ENCODE peak calls at places on chromosomes 2 and 18, in ten cellular contexts. One of them, this sample, is unnamed.

GRCh38 chr18:75128911-75129716 is 79.8 kb downstream of the PTGR3 start:
- DNase-seq in MM.1S: no peak
- DNase-seq in psoas muscle: no peak
- DNase-seq in IMR-90: no peak
- DNase-seq in upper lobe of right lung: peak
- DNase-seq in WERI-Rb-1: peak
- DNase-seq in thyroid gland: no peak
- DNase-seq in esophagus muscularis mucosa: peak
- DNase-seq in osteoblast: peak
- DNase-seq in suprapubic skin: peak
- DNase-seq in this sample: no peak

GRCh38 chr18:37570336-37570930 is 4.8 kb upstream of the CELF4 start:
- DNase-seq in MM.1S: no peak
- DNase-seq in psoas muscle: no peak
- DNase-seq in IMR-90: no peak
- DNase-seq in upper lobe of right lung: no peak
- DNase-seq in WERI-Rb-1: peak
- DNase-seq in thyroid gland: no peak
- DNase-seq in esophagus muscularis mucosa: no peak
- DNase-seq in osteoblast: no peak
- DNase-seq in suprapubic skin: peak
- DNase-seq in this sample: no peak

GRCh38 chr2:69952336-69953115 is 8.9 kb downstream of the ASPRV1 start:
- DNase-seq in MM.1S: no peak
- DNase-seq in psoas muscle: no peak
- DNase-seq in IMR-90: no peak
- DNase-seq in upper lobe of right lung: no peak
- DNase-seq in WERI-Rb-1: no peak
- DNase-seq in thyroid gland: no peak
- DNase-seq in esophagus muscularis mucosa: no peak
- DNase-seq in osteoblast: no peak
- DNase-seq in suprapubic skin: no peak
- DNase-seq in this sample: no peak

GRCh38 chr2:167719410-167719809 is 528.0 kb downstream of the STK39 start:
- DNase-seq in MM.1S: no peak
- DNase-seq in psoas muscle: no peak
- DNase-seq in IMR-90: no peak
- DNase-seq in upper lobe of right lung: no peak
- DNase-seq in WERI-Rb-1: no peak
- DNase-seq in thyroid gland: no peak
- DNase-seq in esophagus muscularis mucosa: no peak
- DNase-seq in osteoblast: no peak
- DNase-seq in suprapubic skin: no peak
- DNase-seq in this sample: no peak

GRCh38 chr2:148173168-148173567 is 152.3 kb downstream of the MBD5 start:
- DNase-seq in MM.1S: no peak
- DNase-seq in psoas muscle: no peak
- DNase-seq in IMR-90: no peak
- DNase-seq in upper lobe of right lung: no peak
- DNase-seq in WERI-Rb-1: no peak
- DNase-seq in thyroid gland: no peak
- DNase-seq in esophagus muscularis mucosa: no peak
- DNase-seq in osteoblast: no peak
- DNase-seq in suprapubic skin: no peak
- DNase-seq in this sample: no peak

GRCh38 chr2:135409436-135409835 is 121.6 kb downstream of the ZRANB3 start:
- DNase-seq in MM.1S: no peak
- DNase-seq in psoas muscle: no peak
- DNase-seq in IMR-90: no peak
- DNase-seq in upper lobe of right lung: no peak
- DNase-seq in WERI-Rb-1: no peak
- DNase-seq in thyroid gland: no peak
- DNase-seq in esophagus muscularis mucosa: no peak
- DNase-seq in osteoblast: no peak
- DNase-seq in suprapubic skin: no peak
- DNase-seq in this sample: no peak

GRCh38 chr2:238287702-238288649 is at the start of gene PER2:
- DNase-seq in MM.1S: peak
- DNase-seq in psoas muscle: peak
- DNase-seq in IMR-90: peak
- DNase-seq in upper lobe of right lung: peak
- DNase-seq in WERI-Rb-1: peak
- DNase-seq in thyroid gland: peak
- DNase-seq in esophagus muscularis mucosa: no peak
- DNase-seq in osteoblast: peak
- DNase-seq in suprapubic skin: no peak
- DNase-seq in this sample: peak

GRCh38 chr2:219629976-219630695 is 2.7 kb downstream of the SLC4A3 start:
- DNase-seq in MM.1S: no peak
- DNase-seq in psoas muscle: peak
- DNase-seq in IMR-90: no peak
- DNase-seq in upper lobe of right lung: no peak
- DNase-seq in WERI-Rb-1: no peak
- DNase-seq in thyroid gland: no peak
- DNase-seq in esophagus muscularis mucosa: no peak
- DNase-seq in osteoblast: peak
- DNase-seq in suprapubic skin: no peak
- DNase-seq in this sample: peak

GRCh38 chr2:62354771-62355550 is 151.0 kb downstream of the TMEM17 start:
- DNase-seq in MM.1S: no peak
- DNase-seq in psoas muscle: no peak
- DNase-seq in IMR-90: no peak
- DNase-seq in upper lobe of right lung: no peak
- DNase-seq in WERI-Rb-1: no peak
- DNase-seq in thyroid gland: no peak
- DNase-seq in esophagus muscularis mucosa: no peak
- DNase-seq in osteoblast: no peak
- DNase-seq in suprapubic skin: no peak
- DNase-seq in this sample: no peak

GRCh38 chr2:129396980-129397599 is 582.4 kb upstream of the RAB6C start:
- DNase-seq in MM.1S: peak
- DNase-seq in psoas muscle: peak
- DNase-seq in IMR-90: no peak
- DNase-seq in upper lobe of right lung: no peak
- DNase-seq in WERI-Rb-1: peak
- DNase-seq in thyroid gland: peak
- DNase-seq in esophagus muscularis mucosa: no peak
- DNase-seq in osteoblast: no peak
- DNase-seq in suprapubic skin: no peak
- DNase-seq in this sample: peak

GRCh38 chr2:46241344-46241743 is 55.9 kb upstream of the EPAS1 start:
- DNase-seq in MM.1S: no peak
- DNase-seq in psoas muscle: no peak
- DNase-seq in IMR-90: peak
- DNase-seq in upper lobe of right lung: no peak
- DNase-seq in WERI-Rb-1: no peak
- DNase-seq in thyroid gland: no peak
- DNase-seq in esophagus muscularis mucosa: no peak
- DNase-seq in osteoblast: no peak
- DNase-seq in suprapubic skin: no peak
- DNase-seq in this sample: no peak

GRCh38 chr2:52613064-52613463 is 1154.5 kb upstream of the CHAC2 start:
- DNase-seq in MM.1S: no peak
- DNase-seq in psoas muscle: no peak
- DNase-seq in IMR-90: no peak
- DNase-seq in upper lobe of right lung: no peak
- DNase-seq in WERI-Rb-1: peak
- DNase-seq in thyroid gland: no peak
- DNase-seq in esophagus muscularis mucosa: no peak
- DNase-seq in osteoblast: no peak
- DNase-seq in suprapubic skin: no peak
- DNase-seq in this sample: no peak

GRCh38 chr2:45699032-45699658 is 47.7 kb downstream of the PRKCE start:
- DNase-seq in MM.1S: no peak
- DNase-seq in psoas muscle: no peak
- DNase-seq in IMR-90: peak
- DNase-seq in upper lobe of right lung: no peak
- DNase-seq in WERI-Rb-1: peak
- DNase-seq in thyroid gland: no peak
- DNase-seq in esophagus muscularis mucosa: no peak
- DNase-seq in osteoblast: peak
- DNase-seq in suprapubic skin: no peak
- DNase-seq in this sample: no peak

GRCh38 chr18:36451454-36452251 is 154.1 kb downstream of the FHOD3 start:
- DNase-seq in MM.1S: no peak
- DNase-seq in psoas muscle: no peak
- DNase-seq in IMR-90: no peak
- DNase-seq in upper lobe of right lung: no peak
- DNase-seq in WERI-Rb-1: no peak
- DNase-seq in thyroid gland: no peak
- DNase-seq in esophagus muscularis mucosa: peak
- DNase-seq in osteoblast: no peak
- DNase-seq in suprapubic skin: no peak
- DNase-seq in this sample: no peak

GRCh38 chr2:241542278-241542605 is 16.3 kb upstream of the BOK start:
- DNase-seq in MM.1S: no peak
- DNase-seq in psoas muscle: peak
- DNase-seq in IMR-90: no peak
- DNase-seq in upper lobe of right lung: peak
- DNase-seq in WERI-Rb-1: no peak
- DNase-seq in thyroid gland: peak
- DNase-seq in esophagus muscularis mucosa: no peak
- DNase-seq in osteoblast: peak
- DNase-seq in suprapubic skin: no peak
- DNase-seq in this sample: no peak

GRCh38 chr2:173982182-173982714 is 17.1 kb upstream of the SP3 start:
- DNase-seq in MM.1S: no peak
- DNase-seq in psoas muscle: no peak
- DNase-seq in IMR-90: no peak
- DNase-seq in upper lobe of right lung: no peak
- DNase-seq in WERI-Rb-1: no peak
- DNase-seq in thyroid gland: no peak
- DNase-seq in esophagus muscularis mucosa: no peak
- DNase-seq in osteoblast: no peak
- DNase-seq in suprapubic skin: no peak
- DNase-seq in this sample: no peak

GRCh38 chr2:240985881-240986786 is 12.3 kb upstream of the SNED1 start:
- DNase-seq in MM.1S: no peak
- DNase-seq in psoas muscle: peak
- DNase-seq in IMR-90: no peak
- DNase-seq in upper lobe of right lung: no peak
- DNase-seq in WERI-Rb-1: no peak
- DNase-seq in thyroid gland: peak
- DNase-seq in esophagus muscularis mucosa: no peak
- DNase-seq in osteoblast: no peak
- DNase-seq in suprapubic skin: peak
- DNase-seq in this sample: peak

GRCh38 chr2:43943809-43944452 is 51.9 kb downstream of the LRPPRC start:
- DNase-seq in MM.1S: no peak
- DNase-seq in psoas muscle: no peak
- DNase-seq in IMR-90: peak
- DNase-seq in upper lobe of right lung: no peak
- DNase-seq in WERI-Rb-1: no peak
- DNase-seq in thyroid gland: no peak
- DNase-seq in esophagus muscularis mucosa: no peak
- DNase-seq in osteoblast: no peak
- DNase-seq in suprapubic skin: no peak
- DNase-seq in this sample: no peak

GRCh38 chr2:162768646-162769045 is 69.9 kb downstream of the KCNH7 start:
- DNase-seq in MM.1S: no peak
- DNase-seq in psoas muscle: no peak
- DNase-seq in IMR-90: no peak
- DNase-seq in upper lobe of right lung: no peak
- DNase-seq in WERI-Rb-1: no peak
- DNase-seq in thyroid gland: no peak
- DNase-seq in esophagus muscularis mucosa: no peak
- DNase-seq in osteoblast: no peak
- DNase-seq in suprapubic skin: no peak
- DNase-seq in this sample: no peak

GRCh38 chr2:162766092-162766491 is 72.5 kb downstream of the KCNH7 start:
- DNase-seq in MM.1S: no peak
- DNase-seq in psoas muscle: no peak
- DNase-seq in IMR-90: no peak
- DNase-seq in upper lobe of right lung: no peak
- DNase-seq in WERI-Rb-1: no peak
- DNase-seq in thyroid gland: no peak
- DNase-seq in esophagus muscularis mucosa: no peak
- DNase-seq in osteoblast: no peak
- DNase-seq in suprapubic skin: no peak
- DNase-seq in this sample: no peak
- H3K27ac ChIP-seq in MM.1S: no peak
- H3K27ac ChIP-seq in psoas muscle: no peak
- H3K27ac ChIP-seq in IMR-90: no peak
- H3K27ac ChIP-seq in upper lobe of right lung: no peak
- H3K27ac ChIP-seq in WERI-Rb-1: no peak
- H3K27ac ChIP-seq in thyroid gland: no peak
- H3K27ac ChIP-seq in esophagus muscularis mucosa: no peak
- H3K27ac ChIP-seq in osteoblast: no peak
- H3K27ac ChIP-seq in suprapubic skin: no peak
- H3K27ac ChIP-seq in this sample: no peak

GRCh38 chr2:42457011-42457410 is 36.8 kb downstream of the KCNG3 start:
- DNase-seq in MM.1S: no peak
- DNase-seq in psoas muscle: no peak
- DNase-seq in IMR-90: no peak
- DNase-seq in upper lobe of right lung: no peak
- DNase-seq in WERI-Rb-1: no peak
- DNase-seq in thyroid gland: no peak
- DNase-seq in esophagus muscularis mucosa: no peak
- DNase-seq in osteoblast: peak
- DNase-seq in suprapubic skin: no peak
- DNase-seq in this sample: no peak
- TF ChIP-seq CTCF in MM.1S: peak
- TF ChIP-seq CTCF in psoas muscle: no peak
- TF ChIP-seq CTCF in IMR-90: no peak
- TF ChIP-seq CTCF in upper lobe of right lung: no peak
- TF ChIP-seq CTCF in WERI-Rb-1: peak
- TF ChIP-seq CTCF in thyroid gland: no peak
- TF ChIP-seq CTCF in esophagus muscularis mucosa: no peak
- TF ChIP-seq CTCF in osteoblast: no peak
- TF ChIP-seq CTCF in suprapubic skin: no peak
- TF ChIP-seq CTCF in this sample: no peak

GRCh38 chr2:152166633-152167032 is 8.9 kb downstream of the STAM2 start:
- DNase-seq in MM.1S: peak
- DNase-seq in psoas muscle: no peak
- DNase-seq in IMR-90: peak
- DNase-seq in upper lobe of right lung: no peak
- DNase-seq in WERI-Rb-1: no peak
- DNase-seq in thyroid gland: no peak
- DNase-seq in esophagus muscularis mucosa: no peak
- DNase-seq in osteoblast: peak
- DNase-seq in suprapubic skin: no peak
- DNase-seq in this sample: no peak
- H3K4me3 ChIP-seq in MM.1S: peak
- H3K4me3 ChIP-seq in psoas muscle: no peak
- H3K4me3 ChIP-seq in IMR-90: no peak
- H3K4me3 ChIP-seq in upper lobe of right lung: no peak
- H3K4me3 ChIP-seq in WERI-Rb-1: no peak
- H3K4me3 ChIP-seq in thyroid gland: no peak
- H3K4me3 ChIP-seq in esophagus muscularis mucosa: no peak
- H3K4me3 ChIP-seq in osteoblast: peak
- H3K4me3 ChIP-seq in suprapubic skin: no peak
- H3K4me3 ChIP-seq in this sample: no peak

DNA sequence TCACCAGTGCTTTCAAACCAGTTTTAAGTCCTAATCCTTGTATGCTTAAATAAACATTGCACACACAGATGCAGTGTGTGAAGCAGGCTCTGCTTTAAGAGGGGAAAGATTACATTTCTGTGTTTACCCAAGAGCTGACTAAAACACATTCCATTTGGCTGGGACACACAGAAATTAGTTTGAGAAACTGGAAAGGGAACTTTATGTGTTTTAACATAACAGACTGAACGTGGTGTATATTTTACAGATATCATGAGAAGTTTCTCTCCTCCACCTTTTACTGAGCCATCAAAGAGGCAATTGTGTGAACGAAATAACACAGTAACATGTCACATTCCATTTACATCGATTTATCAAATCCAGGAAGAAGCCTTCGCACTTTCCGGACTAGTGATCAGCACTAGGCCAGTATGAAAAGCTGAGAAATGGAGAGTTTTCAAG is 121.8 kb downstream of the MAIP1 start:
- DNase-seq in MM.1S: no peak
- DNase-seq in psoas muscle: no peak
- DNase-seq in IMR-90: peak
- DNase-seq in upper lobe of right lung: no peak
- DNase-seq in WERI-Rb-1: no peak
- DNase-seq in thyroid gland: no peak
- DNase-seq in esophagus muscularis mucosa: no peak
- DNase-seq in osteoblast: peak
- DNase-seq in suprapubic skin: no peak
- DNase-seq in this sample: no peak
- H3K27ac ChIP-seq in MM.1S: no peak
- H3K27ac ChIP-seq in psoas muscle: no peak
- H3K27ac ChIP-seq in IMR-90: peak
- H3K27ac ChIP-seq in upper lobe of right lung: peak
- H3K27ac ChIP-seq in WERI-Rb-1: no peak
- H3K27ac ChIP-seq in thyroid gland: peak
- H3K27ac ChIP-seq in esophagus muscularis mucosa: peak
- H3K27ac ChIP-seq in osteoblast: peak
- H3K27ac ChIP-seq in suprapubic skin: no peak
- H3K27ac ChIP-seq in this sample: no peak